ENCODE peak calls at places on chromosome 5, in ten cellular contexts. I is suprapubic skin, V is stomach, Y is A549, W is transverse colon, D is tibial nerve, S is HepG2, L is upper lobe of left lung, Z is ovary, K is SK-N-SH. T is an unnamed sample. For H3K4me1, the result is how much of the 10 kb centered on the place peaks cover.

GRCh38 chr5:67238191-67238590 is 41.6 kb upstream of the CD180 start:
- DNase-seq in D (no peak), I (no peak), S (no peak), L (no peak), Z (no peak), Y (no peak), V (no peak), W (no peak), K (no peak), T (peak)

GRCh38 chr5:89190515-89191265 is 307.7 kb upstream of the MEF2C start:
- DNase-seq in L (no peak), Z (no peak), D (no peak), W (no peak), S (no peak), V (no peak), Y (no peak), I (no peak), K (no peak), T (no peak)

GRCh38 chr5:92568522-92568921 is 1012.5 kb downstream of the NR2F1-AS1 start:
- DNase-seq in L (no peak), I (no peak), K (no peak), S (no peak), Y (no peak), V (no peak), Z (no peak), D (no peak), W (no peak), T (no peak)

GRCh38 chr5:127040779-127041520 is 10.6 kb upstream of the MARCHF3 start:
- DNase-seq in V (peak), S (no peak), D (no peak), K (no peak), Y (no peak), I (no peak), Z (peak), L (no peak), W (peak), T (no peak)

GRCh38 chr5:116578676-116579075 is 4.1 kb upstream of the SEMA6A start:
- DNase-seq in I (no peak), K (no peak), D (no peak), L (no peak), S (peak), Y (no peak), Z (no peak), W (no peak), V (no peak), T (no peak)

GRCh38 chr5:77840930-77841329 is 64.8 kb upstream of the TBCA start:
- DNase-seq in I (no peak), S (no peak), L (no peak), V (no peak), D (no peak), Z (no peak), K (no peak), Y (no peak), W (no peak), T (no peak)

GRCh38 chr5:1169608-1170115 is 31.7 kb upstream of the SLC6A19 start:
- DNase-seq in D (no peak), W (no peak), I (no peak), Y (no peak), K (no peak), V (no peak), Z (no peak), L (peak), S (no peak), T (no peak)

GRCh38 chr5:151082274-151082902 is 1.6 kb upstream of the TNIP1 start:
- DNase-seq in Z (no peak), V (no peak), Y (peak), L (no peak), I (no peak), S (peak), K (peak), D (no peak), W (peak), T (no peak)

GRCh38 chr5:138895918-138896317 is 20.8 kb upstream of the LRRTM2 start:
- DNase-seq in V (no peak), I (no peak), W (no peak), L (no peak), D (no peak), Y (no peak), S (no peak), Z (no peak), K (no peak), T (no peak)

GRCh38 chr5:137582218-137582617 is 83.1 kb upstream of the SPOCK1 start:
- DNase-seq in V (no peak), K (no peak), W (no peak), Y (no peak), L (no peak), Z (no peak), S (no peak), D (peak), I (no peak), T (no peak)

GRCh38 chr5:65722575-65723424 is 795 bp downstream of the NLN start:
- DNase-seq in L (no peak), K (peak), Y (peak), D (no peak), I (no peak), W (no peak), V (no peak), S (peak), Z (peak), T (no peak)

GRCh38 chr5:73901045-73901444 is 275.0 kb downstream of the ARHGEF28 start:
- DNase-seq in Y (peak), V (no peak), K (no peak), I (no peak), D (peak), S (no peak), Z (no peak), L (no peak), W (peak), T (no peak)

GRCh38 chr5:124402144-124402581 is 344.3 kb downstream of the ZNF608 start:
- DNase-seq in Y (no peak), W (peak), Z (peak), V (peak), K (no peak), S (no peak), I (peak), D (peak), L (no peak), T (no peak)

GRCh38 chr5:56124885-56125250 is 108.3 kb downstream of the ANKRD55 start:
- DNase-seq in V (no peak), I (no peak), D (no peak), W (no peak), S (no peak), Z (no peak), L (no peak), Y (no peak), K (no peak), T (no peak)

GRCh38 chr5:162485666-162486292 is 418.2 kb downstream of the GABRG2 start:
- DNase-seq in K (peak), Z (no peak), L (no peak), S (no peak), D (no peak), V (no peak), Y (no peak), W (no peak), I (no peak), T (no peak)

GRCh38 chr5:112684737-112685136 is 52.9 kb upstream of the APC start:
- DNase-seq in K (no peak), W (no peak), S (no peak), I (no peak), Z (no peak), D (no peak), Y (no peak), V (no peak), L (no peak), T (no peak)

GRCh38 chr5:150573867-150574817 is 66.2 kb downstream of the NDST1 start:
- DNase-seq in Y (peak), L (no peak), K (peak), V (no peak), S (peak), Z (no peak), D (no peak), I (peak), W (no peak), T (peak)

GRCh38 chr5:135916638-135917263 is 21.1 kb upstream of the IL9 start:
- DNase-seq in L (no peak), I (no peak), V (no peak), D (no peak), W (no peak), Z (no peak), Y (no peak), K (no peak), S (no peak), T (no peak)

GRCh38 chr5:104598285-104598684 is 1035.7 kb upstream of the NUDT12 start:
- DNase-seq in K (no peak), Y (no peak), Z (no peak), V (no peak), L (no peak), D (no peak), I (no peak), S (no peak), W (no peak), T (no peak)

GRCh38 chr5:74945561-74946165 is 79.5 kb upstream of the FAM169A start:
- DNase-seq in W (no peak), L (no peak), S (no peak), I (no peak), D (no peak), Z (no peak), V (no peak), Y (no peak), K (no peak), T (no peak)

GRCh38 chr5:168734657-168735344 is 155.6 kb upstream of the PANK3 start:
- DNase-seq in W (no peak), D (peak), I (peak), Y (no peak), L (no peak), Z (peak), S (no peak), V (no peak), K (no peak), T (peak)

GRCh38 chr5:160356550-160357347 is 13.7 kb downstream of the C1QTNF2 start:
- DNase-seq in S (no peak), Z (no peak), W (no peak), V (no peak), Y (no peak), I (no peak), D (no peak), K (no peak), L (no peak), T (no peak)
- TF ChIP-seq EP300 in S (no peak), Z (no peak), W (no peak), V (no peak), Y (no peak), I (no peak), D (no peak), K (no peak), L (no peak), T (no peak)

DNA sequence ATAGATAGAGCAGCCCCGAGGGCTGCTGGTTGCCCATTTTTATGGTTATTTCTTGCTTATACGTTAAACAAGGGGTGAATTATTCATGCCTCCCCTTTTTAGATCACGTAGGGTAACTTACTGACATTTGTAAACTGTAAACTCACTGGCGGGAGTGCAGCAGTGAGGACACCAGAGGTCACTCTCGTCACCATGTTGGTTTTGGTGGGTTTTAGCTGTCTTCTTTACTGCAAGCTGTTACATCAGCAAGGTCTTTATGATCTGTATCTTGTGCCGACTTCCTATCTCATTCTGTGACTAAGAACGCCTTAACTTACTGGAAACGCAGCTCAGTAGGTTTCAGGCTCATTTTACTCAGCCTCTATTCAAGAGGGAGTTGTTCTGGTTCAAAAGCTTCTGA is 155.0 kb upstream of the PRDM9 start:
- DNase-seq in L (no peak), Y (no peak), W (no peak), S (peak), K (no peak), I (no peak), Z (no peak), V (no peak), D (no peak), T (no peak)
- TF ChIP-seq CTCF in L (no peak), Y (peak), W (no peak), S (no peak), K (peak), I (no peak), Z (no peak), V (no peak), D (no peak), T (no peak)

DNA sequence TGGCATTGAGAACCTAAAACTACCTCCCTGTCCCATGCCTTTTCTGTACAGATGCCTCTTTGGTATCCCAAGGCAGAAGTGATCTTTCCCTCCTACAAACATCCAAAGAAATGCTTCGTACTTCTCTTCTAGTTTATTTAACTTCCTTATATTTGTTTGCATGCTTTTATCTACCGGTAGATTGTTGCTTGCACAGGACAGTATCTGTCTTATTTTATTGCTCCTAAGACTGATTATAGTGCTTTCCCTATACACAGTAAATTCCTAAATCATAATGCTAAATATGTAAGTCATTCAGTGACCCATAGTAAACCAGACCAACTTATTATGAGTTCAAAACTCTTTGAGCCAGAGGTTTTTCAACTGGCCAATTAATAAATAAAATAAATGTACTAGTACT is 156.9 kb downstream of the PRELID2 start:
- DNase-seq in D (no peak), L (no peak), I (no peak), Y (no peak), S (no peak), V (no peak), K (no peak), W (no peak), Z (no peak), T (no peak)
- H3K4me1 ChIP-seq in D (under half), L (under half), I (under half), Y (under half), S (under half), V (under half), K (under half), W (under half), Z (under half), T (under half)

DNA sequence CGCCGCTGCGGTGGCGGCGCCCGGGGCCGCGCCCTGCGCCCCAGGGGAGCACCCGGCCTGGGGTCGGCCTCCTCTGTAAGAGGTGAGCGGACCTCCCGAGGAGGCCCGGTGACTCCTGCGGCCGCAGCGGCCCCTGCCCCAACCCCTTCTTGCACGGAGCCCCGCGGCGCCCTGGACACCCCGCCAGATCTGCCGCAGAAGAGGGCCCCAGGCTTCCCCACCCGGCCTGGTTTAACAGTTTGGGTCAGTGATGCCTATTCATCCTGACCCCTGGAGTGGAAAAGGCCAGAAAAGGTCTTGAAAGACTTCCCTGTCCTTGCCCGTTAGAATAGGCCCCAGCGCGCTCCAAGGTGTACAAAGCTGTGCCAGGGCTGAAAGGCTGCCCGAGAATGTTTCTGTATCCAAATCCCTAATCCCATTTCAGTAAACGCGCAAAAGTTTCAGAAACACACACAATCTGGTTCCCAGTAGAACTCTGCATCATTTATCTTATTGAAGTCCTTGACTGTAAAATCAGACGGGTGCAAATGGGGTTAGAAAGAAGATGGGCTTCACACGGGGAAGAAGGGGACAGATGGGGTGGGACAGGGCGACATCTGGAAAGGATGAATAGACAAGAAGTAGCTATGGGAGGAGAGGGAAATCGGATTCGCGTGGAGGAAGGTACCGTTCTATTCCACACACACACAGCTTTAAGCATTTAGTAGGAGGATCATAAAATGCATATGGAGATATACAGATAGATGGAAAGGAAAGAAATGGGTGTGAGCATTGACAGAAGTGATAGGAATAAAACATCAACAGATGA is 1.1 kb upstream of the SSBP2 start:
- DNase-seq in V (peak), W (no peak), Z (peak), S (no peak), K (no peak), Y (no peak), L (no peak), D (peak), I (no peak), T (peak)
- TF ChIP-seq EP300 in V (no peak), W (no peak), Z (no peak), S (no peak), K (no peak), Y (no peak), L (no peak), D (no peak), I (no peak), T (no peak)

T was measured in sigmoid colon.